ENCODE peak calls at places on chromosomes 3 and 15, in nine cellular contexts. U, G, Y, Z, P, E, T, L and B are unnamed samples.
A peak's percentile ranks its signal among the peaks of the same experiment; 100 is the strongest.

GRCh38 chr3:195580733-195581443 is 2.9 kb downstream of the APOD start:
- DNase-seq in Z (peak; percentile 36), E (no peak), U (no peak), G (peak; percentile 72), L (no peak), P (no peak), Y (no peak), T (no peak), B (no peak)

GRCh38 chr15:65368300-65368617 is 9.5 kb downstream of the IGDCC3 start:
- DNase-seq in P (no peak), U (no peak), Y (no peak), E (peak; percentile 55), Z (no peak), L (no peak), G (no peak), T (no peak), B (no peak)

GRCh38 chr3:140972833-140973232 is 31.2 kb downstream of the SLC25A36 start:
- DNase-seq in G (peak; percentile 28), E (no peak), Z (peak; percentile 43), P (no peak), L (peak; percentile 27), Y (no peak), U (peak; percentile 19), T (no peak), B (peak; percentile 18)

GRCh38 chr15:72939855-72940631 is 112.2 kb upstream of the NEO1 start:
- DNase-seq in G (no peak), T (no peak), Y (no peak), U (no peak), E (no peak), P (no peak), Z (no peak), L (no peak), B (no peak)

GRCh38 chr3:155079795-155080546 is at the start of gene MME:
- DNase-seq in Z (peak; percentile 86), U (peak; percentile 78), Y (peak; percentile 15), G (peak; percentile 80), L (peak; percentile 71), E (peak; percentile 49), P (peak; percentile 36), T (no peak), B (no peak)

GRCh38 chr3:126375835-126376331 is 18.7 kb upstream of the KLF15 start:
- DNase-seq in U (no peak), L (no peak), Z (no peak), T (peak; percentile 56), Y (no peak), E (no peak), P (no peak), G (no peak), B (no peak)

GRCh38 chr3:45123030-45123429 is 23.1 kb downstream of the CDCP1 start:
- DNase-seq in P (no peak), Z (peak; percentile 78), U (no peak), E (no peak), L (peak; percentile 91), Y (no peak), T (no peak), G (peak; percentile 96), B (peak; percentile 32)

GRCh38 chr3:16883057-16883725 is 1.6 kb upstream of the PLCL2 start:
- DNase-seq in Z (no peak), U (no peak), L (no peak), T (no peak), Y (no peak), G (peak; percentile 30), P (no peak), E (no peak), B (no peak)

GRCh38 chr3:143644370-143645089 is 203.7 kb downstream of the SLC9A9 start:
- DNase-seq in U (peak; percentile 26), G (peak; percentile 84), T (no peak), E (peak; percentile 31), Z (peak; percentile 93), L (peak; percentile 85), P (peak; percentile 73), Y (peak; percentile 49), B (peak; percentile 43)

GRCh38 chr3:186476541-186476940 is 67.6 kb downstream of the CRYGS start:
- DNase-seq in L (no peak), Z (no peak), Y (no peak), U (no peak), T (no peak), E (no peak), G (no peak), P (no peak), B (no peak)

GRCh38 chr3:65950340-65951326 is 88.1 kb downstream of the MAGI1 start:
- DNase-seq in T (no peak), E (no peak), U (no peak), G (no peak), L (no peak), Y (no peak), Z (peak; percentile 36), P (no peak), B (no peak)

GRCh38 chr3:107992976-107993684 is 97.7 kb downstream of the CD47 start:
- DNase-seq in G (peak; percentile 57), U (no peak), Y (no peak), E (no peak), Z (peak; percentile 51), L (peak; percentile 36), T (no peak), P (peak; percentile 53), B (no peak)

GRCh38 chr15:62799919-62800318 is 242.6 kb upstream of the TPM1 start:
- DNase-seq in E (no peak), Y (no peak), G (no peak), L (no peak), T (no peak), P (no peak), U (no peak), Z (no peak), B (no peak)

GRCh38 chr15:60945196-60945595 is 283.9 kb downstream of the RORA start:
- DNase-seq in Y (no peak), G (peak; percentile 37), E (no peak), T (peak; percentile 80), U (no peak), L (peak; percentile 33), P (no peak), Z (peak; percentile 70), B (no peak)

GRCh38 chr15:73941044-73941443 is 14.8 kb downstream of the LOXL1 start:
- DNase-seq in Y (no peak), P (no peak), Z (peak; percentile 87), U (no peak), E (no peak), G (peak; percentile 98), L (peak; percentile 18), T (no peak), B (no peak)

GRCh38 chr15:23797747-23798157 is 110.6 kb upstream of the NDN start:
- DNase-seq in Z (no peak), E (peak; percentile 29), U (no peak), Y (no peak), G (no peak), P (no peak), T (no peak), L (no peak), B (no peak)

GRCh38 chr3:46733026-46733800 is 15.5 kb upstream of the PRSS50 start:
- DNase-seq in E (no peak), G (peak; percentile 27), Y (no peak), L (peak; percentile 19), U (no peak), T (no peak), P (no peak), Z (peak; percentile 17), B (no peak)
- TF ChIP-seq CTCF in E (no peak), G (peak; percentile 52), Y (peak; percentile 54), L (no peak), U (no peak), T (no peak), P (no peak), Z (peak; percentile 33), B (no peak)

GRCh38 chr3:146322216-146322615 is 71.3 kb upstream of the PLSCR4 start:
- DNase-seq in P (no peak), L (no peak), G (peak; percentile 61), Z (no peak), E (no peak), T (no peak), U (no peak), Y (no peak), B (no peak)

GRCh38 chr3:146331967-146332366 is 81.1 kb upstream of the PLSCR4 start:
- DNase-seq in Z (no peak), L (no peak), U (no peak), P (no peak), E (no peak), G (no peak), Y (no peak), T (no peak), B (no peak)

GRCh38 chr3:146325170-146325569 is 74.3 kb upstream of the PLSCR4 start:
- DNase-seq in L (no peak), E (no peak), G (no peak), P (no peak), Z (peak; percentile 55), T (no peak), U (no peak), Y (no peak), B (no peak)

GRCh38 chr3:146326875-146327543 is 76.1 kb upstream of the PLSCR4 start:
- DNase-seq in E (no peak), U (peak; percentile 0), Y (no peak), Z (peak; percentile 91), L (peak; percentile 75), G (peak; percentile 76), P (no peak), T (peak; percentile 70), B (no peak)
- TF ChIP-seq CTCF in E (peak; percentile 65), U (peak; percentile 48), Y (peak; percentile 19), Z (peak; percentile 36), L (peak; percentile 58), G (peak; percentile 71), P (peak; percentile 59), T (peak; percentile 52), B (no peak)

DNA sequence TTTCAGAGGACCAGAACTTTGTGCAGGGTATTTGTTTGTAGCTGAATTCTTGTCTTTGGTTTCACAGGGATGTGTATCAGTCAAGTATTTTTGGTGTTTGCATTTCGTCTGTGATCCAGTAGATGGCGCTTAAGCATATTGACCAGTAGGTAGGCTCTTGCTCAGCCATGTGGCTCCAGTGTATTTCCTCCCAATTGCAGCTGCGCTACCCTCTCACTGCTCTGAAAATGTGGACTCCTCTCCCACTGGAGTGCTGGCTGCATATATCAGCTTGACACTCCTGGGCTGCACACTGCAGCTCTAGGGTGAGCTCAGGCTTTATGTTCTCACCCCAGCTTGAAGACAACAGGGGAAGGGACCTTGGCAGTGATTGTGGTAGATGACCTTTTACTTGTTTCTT is 1264.3 kb upstream of the ALCAM start:
- DNase-seq in G (peak; percentile 68), Z (peak; percentile 62), Y (no peak), L (peak; percentile 64), P (no peak), T (no peak), E (peak; percentile 32), U (peak; percentile 57), B (peak; percentile 22)
- TF ChIP-seq CTCF in G (peak; percentile 76), Z (peak; percentile 31), Y (no peak), L (peak; percentile 75), P (no peak), T (no peak), E (peak; percentile 72), U (peak; percentile 82), B (peak; percentile 49)

DNA sequence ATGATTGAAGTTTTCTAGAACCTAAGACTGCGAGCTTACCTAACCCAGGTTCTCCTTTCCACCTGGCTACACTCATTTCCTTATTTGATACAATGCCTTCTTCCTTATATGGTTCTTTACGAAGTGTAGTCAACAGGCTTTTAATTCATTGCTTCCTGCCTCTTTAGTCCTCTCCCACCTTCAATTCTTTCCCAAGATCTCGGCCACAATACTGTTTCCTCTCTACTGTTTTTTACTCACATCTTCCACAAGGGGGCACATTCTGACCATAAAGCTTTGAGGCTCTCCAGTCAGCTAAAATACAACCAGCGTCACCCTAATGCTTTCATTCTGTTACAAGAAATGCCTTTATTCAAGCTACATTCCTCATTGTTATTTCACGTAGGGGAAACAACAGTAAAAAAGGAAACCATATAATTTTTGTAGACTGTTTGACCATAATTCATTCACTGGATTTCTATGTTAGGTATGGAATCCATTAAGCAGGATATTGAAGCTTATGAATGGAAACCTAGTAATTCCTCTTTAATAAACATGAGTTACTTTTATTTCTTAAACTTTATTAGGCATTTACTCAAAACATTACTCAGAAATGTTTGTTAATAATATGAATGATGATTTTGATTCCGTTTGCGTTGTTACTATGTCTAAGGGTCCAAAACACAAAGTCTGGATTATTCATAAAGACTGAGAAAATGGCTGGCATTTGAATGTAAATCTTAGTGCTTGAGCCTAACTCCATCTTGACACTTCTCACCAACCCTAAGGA is 29.5 kb upstream of the VEPH1 start:
- DNase-seq in U (peak; percentile 57), T (no peak), Y (peak; percentile 69), L (peak; percentile 89), G (peak; percentile 93), Z (peak; percentile 95), E (peak; percentile 23), P (no peak), B (peak; percentile 71)
- TF ChIP-seq CTCF in U (peak; percentile 93), T (peak; percentile 41), Y (peak; percentile 72), L (peak; percentile 66), G (peak; percentile 87), Z (peak; percentile 72), E (peak; percentile 87), P (peak; percentile 85), B (peak; percentile 52)